ENCODE peak calls at places on chromosomes 16 and 17, in six cellular contexts. One of them, this sample, is unnamed.

GRCh38 chr17:74918906-74919305 is 4.1 kb downstream of the USH1G start:
- DNase-seq in dorsolateral prefrontal cortex: no peak
- DNase-seq in fibroblast of the aortic adventitia: no peak
- DNase-seq in AG09309: no peak
- DNase-seq in mesendoderm: no peak
- DNase-seq in heart right ventricle: no peak
- DNase-seq in this sample: no peak

GRCh38 chr17:83057793-83058477 is 21.5 kb upstream of the METRNL start:
- DNase-seq in heart right ventricle: peak; percentile 80
- DNase-seq in fibroblast of the aortic adventitia: no peak
- DNase-seq in dorsolateral prefrontal cortex: no peak
- DNase-seq in AG09309: no peak
- DNase-seq in mesendoderm: no peak
- DNase-seq in this sample: no peak

GRCh38 chr17:62848334-62848733 is 40.2 kb upstream of the MARCHF10 start:
- DNase-seq in fibroblast of the aortic adventitia: no peak
- DNase-seq in mesendoderm: no peak
- DNase-seq in dorsolateral prefrontal cortex: no peak
- DNase-seq in AG09309: no peak
- DNase-seq in heart right ventricle: no peak
- DNase-seq in this sample: no peak

GRCh38 chr16:13390093-13390985 is 488.9 kb downstream of the SHISA9 start:
- DNase-seq in fibroblast of the aortic adventitia: no peak
- DNase-seq in mesendoderm: peak; percentile 54
- DNase-seq in dorsolateral prefrontal cortex: no peak
- DNase-seq in AG09309: no peak
- DNase-seq in heart right ventricle: no peak
- DNase-seq in this sample: no peak

GRCh38 chr16:86758932-86759331 is 180.6 kb downstream of the FOXL1 start:
- DNase-seq in fibroblast of the aortic adventitia: no peak
- DNase-seq in AG09309: no peak
- DNase-seq in heart right ventricle: no peak
- DNase-seq in mesendoderm: no peak
- DNase-seq in dorsolateral prefrontal cortex: no peak
- DNase-seq in this sample: no peak

GRCh38 chr16:58862334-58863024 is 128.4 kb upstream of the GOT2 start:
- DNase-seq in dorsolateral prefrontal cortex: no peak
- DNase-seq in heart right ventricle: no peak
- DNase-seq in fibroblast of the aortic adventitia: no peak
- DNase-seq in mesendoderm: peak; percentile 75
- DNase-seq in AG09309: no peak
- DNase-seq in this sample: no peak

GRCh38 chr17:49110504-49110903 is 22.1 kb upstream of the B4GALNT2 start:
- DNase-seq in dorsolateral prefrontal cortex: no peak
- DNase-seq in heart right ventricle: no peak
- DNase-seq in AG09309: no peak
- DNase-seq in fibroblast of the aortic adventitia: no peak
- DNase-seq in mesendoderm: no peak
- DNase-seq in this sample: no peak

GRCh38 chr17:4492762-4493561 is 5.7 kb upstream of the SPNS2 start:
- DNase-seq in heart right ventricle: no peak
- DNase-seq in AG09309: no peak
- DNase-seq in dorsolateral prefrontal cortex: no peak
- DNase-seq in fibroblast of the aortic adventitia: peak; percentile 16
- DNase-seq in mesendoderm: peak; percentile 90
- DNase-seq in this sample: no peak

GRCh38 chr17:63529711-63530556 is 6.8 kb downstream of the KCNH6 start:
- DNase-seq in mesendoderm: no peak
- DNase-seq in fibroblast of the aortic adventitia: no peak
- DNase-seq in dorsolateral prefrontal cortex: no peak
- DNase-seq in AG09309: no peak
- DNase-seq in heart right ventricle: no peak
- DNase-seq in this sample: no peak

GRCh38 chr17:78154903-78155811 is 9.0 kb downstream of the C17orf99 start:
- DNase-seq in AG09309: no peak
- DNase-seq in heart right ventricle: no peak
- DNase-seq in fibroblast of the aortic adventitia: no peak
- DNase-seq in mesendoderm: no peak
- DNase-seq in dorsolateral prefrontal cortex: no peak
- DNase-seq in this sample: no peak

DNA sequence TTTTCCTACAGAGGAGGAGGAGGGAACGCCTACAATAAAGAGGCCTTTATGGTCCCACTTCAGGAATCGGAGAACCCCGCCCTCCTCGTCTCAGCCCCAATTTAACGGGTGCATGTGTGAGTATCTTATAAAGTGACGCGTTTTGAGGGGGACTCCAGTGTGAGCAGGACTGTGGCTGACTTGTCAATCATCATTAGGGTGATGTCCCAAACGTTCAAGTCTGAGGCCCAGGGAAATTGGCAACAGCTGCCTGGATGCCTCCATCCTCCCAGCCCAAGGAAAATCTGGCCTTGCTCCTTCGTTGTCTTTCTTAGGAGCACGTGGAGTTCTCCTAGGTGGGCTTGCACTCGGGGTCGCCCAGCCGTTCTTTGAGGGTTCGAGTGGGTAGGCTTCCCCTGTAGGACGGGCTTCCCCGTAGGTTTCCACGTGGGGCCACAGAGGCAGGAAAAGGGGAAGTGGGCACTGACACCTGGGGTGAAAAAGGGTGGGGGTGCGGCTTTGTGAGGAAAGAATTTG is 631 bp upstream of the HERPUD1 start:
- DNase-seq in fibroblast of the aortic adventitia: no peak
- DNase-seq in AG09309: no peak
- DNase-seq in heart right ventricle: peak; percentile 22
- DNase-seq in mesendoderm: peak; percentile 51
- DNase-seq in dorsolateral prefrontal cortex: no peak
- DNase-seq in this sample: no peak
- H3K4me3 ChIP-seq in fibroblast of the aortic adventitia: peak overlapping the region; percentile 53
- H3K4me3 ChIP-seq in AG09309: peak overlapping the region; percentile 39
- H3K4me3 ChIP-seq in heart right ventricle: peak overlapping the region; percentile 100
- H3K4me3 ChIP-seq in mesendoderm: no peak overlapping the region
- H3K4me3 ChIP-seq in dorsolateral prefrontal cortex: peak overlapping the region; percentile 98
- H3K4me3 ChIP-seq in this sample: peak overlapping the region; percentile 50

GRCh38 chr17:12712415-12712814 is 46.7 kb downstream of the MYOCD start:
- DNase-seq in mesendoderm: no peak
- DNase-seq in fibroblast of the aortic adventitia: no peak
- DNase-seq in AG09309: no peak
- DNase-seq in dorsolateral prefrontal cortex: no peak
- DNase-seq in heart right ventricle: no peak
- DNase-seq in this sample: no peak

GRCh38 chr17:12712941-12713340 is 47.3 kb downstream of the MYOCD start:
- DNase-seq in fibroblast of the aortic adventitia: no peak
- DNase-seq in mesendoderm: no peak
- DNase-seq in dorsolateral prefrontal cortex: no peak
- DNase-seq in heart right ventricle: no peak
- DNase-seq in AG09309: no peak
- DNase-seq in this sample: no peak

GRCh38 chr17:12709063-12709462 is 43.4 kb downstream of the MYOCD start:
- DNase-seq in heart right ventricle: no peak
- DNase-seq in dorsolateral prefrontal cortex: no peak
- DNase-seq in mesendoderm: no peak
- DNase-seq in fibroblast of the aortic adventitia: no peak
- DNase-seq in AG09309: no peak
- DNase-seq in this sample: no peak
- H3K4me3 ChIP-seq in heart right ventricle: no peak overlapping the region
- H3K4me3 ChIP-seq in dorsolateral prefrontal cortex: no peak overlapping the region
- H3K4me3 ChIP-seq in mesendoderm: no peak overlapping the region
- H3K4me3 ChIP-seq in fibroblast of the aortic adventitia: no peak overlapping the region
- H3K4me3 ChIP-seq in AG09309: no peak overlapping the region
- H3K4me3 ChIP-seq in this sample: no peak overlapping the region

GRCh38 chr17:44314869-44315661 is 6.7 kb downstream of the RUNDC3A start:
- DNase-seq in mesendoderm: peak; percentile 75
- DNase-seq in AG09309: no peak
- DNase-seq in dorsolateral prefrontal cortex: no peak
- DNase-seq in heart right ventricle: no peak
- DNase-seq in fibroblast of the aortic adventitia: no peak
- DNase-seq in this sample: no peak
- H3K4me3 ChIP-seq in mesendoderm: no peak overlapping the region
- H3K4me3 ChIP-seq in AG09309: peak overlapping the region; percentile 10
- H3K4me3 ChIP-seq in dorsolateral prefrontal cortex: peak overlapping the region; percentile 27
- H3K4me3 ChIP-seq in heart right ventricle: peak overlapping the region; percentile 27
- H3K4me3 ChIP-seq in fibroblast of the aortic adventitia: peak overlapping the region; percentile 55
- H3K4me3 ChIP-seq in this sample: peak overlapping the region; percentile 43

GRCh38 chr17:45171338-45172231 is 9.9 kb downstream of the HEXIM2 start:
- DNase-seq in heart right ventricle: peak; percentile 20
- DNase-seq in AG09309: no peak
- DNase-seq in fibroblast of the aortic adventitia: no peak
- DNase-seq in mesendoderm: peak; percentile 61
- DNase-seq in dorsolateral prefrontal cortex: no peak
- DNase-seq in this sample: no peak
- H3K4me3 ChIP-seq in heart right ventricle: peak overlapping the region; percentile 38
- H3K4me3 ChIP-seq in AG09309: peak overlapping the region; percentile 40
- H3K4me3 ChIP-seq in fibroblast of the aortic adventitia: peak overlapping the region; percentile 55
- H3K4me3 ChIP-seq in mesendoderm: no peak overlapping the region
- H3K4me3 ChIP-seq in dorsolateral prefrontal cortex: peak overlapping the region; percentile 59
- H3K4me3 ChIP-seq in this sample: peak overlapping the region; percentile 34